ENCODE peak calls at places on chromosomes 5 and 9, in four cellular contexts. D, A, U and N are unnamed samples.

GRCh38 chr5:164345173-164345572 is 839.8 kb downstream of the MAT2B start:
- DNase-seq in D (no peak), A (peak), U (no peak), N (peak)

GRCh38 chr9:110202232-110202631 is 5.7 kb downstream of the C9orf152 start:
- DNase-seq in D (no peak), A (no peak), U (no peak), N (no peak)

GRCh38 chr5:126274396-126274795 is 148.8 kb upstream of the GRAMD2B start:
- DNase-seq in D (no peak), A (no peak), U (no peak), N (peak)

GRCh38 chr5:151459680-151460079 is 12.3 kb downstream of the SLC36A1 start:
- DNase-seq in D (no peak), A (no peak), U (no peak), N (no peak)

GRCh38 chr9:3916984-3917383 is 382.9 kb downstream of the GLIS3 start:
- DNase-seq in D (no peak), A (peak), U (no peak), N (no peak)

GRCh38 chr9:4508907-4509589 is 18.8 kb downstream of the SLC1A1 start:
- DNase-seq in D (no peak), A (no peak), U (no peak), N (no peak)

GRCh38 chr5:32314658-32315057 is 1.9 kb upstream of the MTMR12 start:
- DNase-seq in D (no peak), A (no peak), U (no peak), N (no peak)

GRCh38 chr9:128860937-128861336 is 20.8 kb downstream of the KYAT1 start:
- DNase-seq in D (no peak), A (no peak), U (no peak), N (no peak)

GRCh38 chr5:143652104-143652700 is 159.8 kb upstream of the HMHB1 start:
- DNase-seq in D (no peak), A (no peak), U (no peak), N (no peak)

GRCh38 chr5:67620386-67621039 is 423.9 kb upstream of the CD180 start:
- DNase-seq in D (no peak), A (no peak), U (no peak), N (peak)

GRCh38 chr9:87194471-87194870 is 247.2 kb upstream of the GAS1 start:
- DNase-seq in D (no peak), A (no peak), U (no peak), N (peak)

GRCh38 chr5:59489551-59489950 is 404.0 kb downstream of the PDE4D start:
- DNase-seq in D (no peak), A (no peak), U (no peak), N (no peak)

GRCh38 chr9:82810902-82811301 is 252.0 kb downstream of the RASEF start:
- DNase-seq in D (no peak), A (peak), U (no peak), N (peak)

GRCh38 chr5:148565148-148565547 is 89.2 kb downstream of the HTR4 start:
- DNase-seq in D (no peak), A (no peak), U (no peak), N (no peak)

GRCh38 chr5:75016896-75017295 is 35.5 kb downstream of the GCNT4 start:
- DNase-seq in D (no peak), A (no peak), U (no peak), N (no peak)

GRCh38 chr5:160254706-160255105 is 25.4 kb downstream of the FABP6 start:
- DNase-seq in D (no peak), A (no peak), U (no peak), N (no peak)

GRCh38 chr5:28408186-28408585 is 1369.8 kb upstream of the CDH9 start:
- DNase-seq in D (no peak), A (no peak), U (peak), N (peak)

GRCh38 chr5:59158637-59159391 is 575.9 kb downstream of the RAB3C start:
- DNase-seq in D (no peak), A (no peak), U (no peak), N (no peak)

GRCh38 chr9:35726876-35727438 is 5.0 kb downstream of the TLN1 start:
- DNase-seq in D (no peak), A (no peak), U (no peak), N (no peak)
- TF ChIP-seq CTCF in D (peak), A (no peak), U (no peak), N (no peak)

GRCh38 chr5:61626639-61627282 is 294.7 kb downstream of the ZSWIM6 start:
- DNase-seq in D (no peak), A (no peak), U (no peak), N (no peak)
- H3K27ac ChIP-seq in D (peak), A (no peak), U (peak), N (no peak)

DNA sequence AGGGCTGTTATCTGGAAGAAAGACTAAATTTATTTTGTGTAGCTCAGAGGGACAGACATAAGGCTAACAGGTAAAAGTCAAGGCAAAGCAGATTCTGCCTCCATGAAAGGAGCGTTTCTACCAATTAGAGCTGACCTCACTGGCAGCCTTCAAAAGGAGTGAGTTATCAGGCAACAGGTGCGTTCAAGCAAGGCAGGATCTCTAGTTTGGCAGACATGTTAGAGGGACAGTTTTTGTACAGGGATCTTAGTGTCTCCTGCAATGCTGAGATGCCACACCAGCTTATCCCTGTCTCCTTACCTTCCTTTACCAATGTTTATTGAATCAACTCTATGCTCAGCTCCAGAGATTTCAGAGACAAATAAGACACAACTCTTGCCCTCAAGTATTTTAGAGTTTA is 73.8 kb downstream of the NRG2 start:
- DNase-seq in D (no peak), A (no peak), U (no peak), N (no peak)
- TF ChIP-seq CTCF in D (no peak), A (no peak), U (no peak), N (no peak)

DNA sequence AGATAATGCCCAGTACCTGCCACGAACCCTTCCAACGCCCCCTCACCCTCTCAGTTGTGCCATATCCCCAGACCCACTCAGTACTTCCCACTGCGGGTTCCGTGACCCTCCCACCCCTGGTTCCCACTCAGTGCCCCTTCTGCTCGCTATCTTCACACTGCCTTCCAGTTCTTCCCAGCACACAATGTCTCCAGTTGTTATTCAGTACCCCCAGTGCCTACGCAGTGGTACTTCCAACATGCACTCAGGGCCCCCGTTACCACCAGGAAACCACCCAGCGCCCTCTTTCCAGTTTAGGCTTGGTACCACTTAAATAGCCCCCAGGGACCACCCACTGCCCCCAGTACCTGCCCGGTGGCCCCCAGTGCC is 30.6 kb upstream of the PSD2 start:
- DNase-seq in D (no peak), A (no peak), U (no peak), N (no peak)
- H3K27ac ChIP-seq in D (no peak), A (no peak), U (peak), N (no peak)